ENCODE peak calls at places on chromosome 10, in four cellular contexts. One of them, this sample, is unnamed.

GRCh38 chr10:126201603-126202002 is 186.7 kb downstream of the ADAM12 start:
- DNase-seq in gastrocnemius medialis: no peak
- DNase-seq in right lobe of liver: no peak
- DNase-seq in transverse colon: no peak
- DNase-seq in this sample: no peak

GRCh38 chr10:102007802-102008201 is 48.2 kb downstream of the ARMH3 start:
- DNase-seq in gastrocnemius medialis: no peak
- DNase-seq in right lobe of liver: no peak
- DNase-seq in transverse colon: no peak
- DNase-seq in this sample: no peak

GRCh38 chr10:124074471-124075109 is 18.8 kb downstream of the CHST15 start:
- DNase-seq in gastrocnemius medialis: no peak
- DNase-seq in right lobe of liver: no peak
- DNase-seq in transverse colon: peak
- DNase-seq in this sample: no peak

GRCh38 chr10:117096559-117097201 is 41.4 kb downstream of the VAX1 start:
- DNase-seq in gastrocnemius medialis: no peak
- DNase-seq in right lobe of liver: no peak
- DNase-seq in transverse colon: no peak
- DNase-seq in this sample: no peak

GRCh38 chr10:132387723-132388210 is 9.2 kb upstream of the PWWP2B start:
- DNase-seq in gastrocnemius medialis: peak
- DNase-seq in right lobe of liver: peak
- DNase-seq in transverse colon: peak
- DNase-seq in this sample: peak

GRCh38 chr10:773562-774161 is 84.2 kb upstream of the DIP2C start:
- DNase-seq in gastrocnemius medialis: no peak
- DNase-seq in right lobe of liver: peak
- DNase-seq in transverse colon: no peak
- DNase-seq in this sample: no peak

GRCh38 chr10:32041290-32042028 is 14.8 kb downstream of the KIF5B start:
- DNase-seq in gastrocnemius medialis: no peak
- DNase-seq in right lobe of liver: no peak
- DNase-seq in transverse colon: no peak
- DNase-seq in this sample: no peak

GRCh38 chr10:19817251-19818046 is 1.2 kb downstream of the PLXDC2 start:
- DNase-seq in gastrocnemius medialis: peak
- DNase-seq in right lobe of liver: no peak
- DNase-seq in transverse colon: peak
- DNase-seq in this sample: no peak

GRCh38 chr10:129690248-129691070 is 223.4 kb downstream of the MGMT start:
- DNase-seq in gastrocnemius medialis: no peak
- DNase-seq in right lobe of liver: no peak
- DNase-seq in transverse colon: no peak
- DNase-seq in this sample: no peak

GRCh38 chr10:94219829-94220228 is 142.9 kb downstream of the NOC3L start:
- DNase-seq in gastrocnemius medialis: no peak
- DNase-seq in right lobe of liver: no peak
- DNase-seq in transverse colon: no peak
- DNase-seq in this sample: peak

GRCh38 chr10:16652154-16652553 is 130.5 kb upstream of the C1QL3 start:
- DNase-seq in gastrocnemius medialis: no peak
- DNase-seq in right lobe of liver: no peak
- DNase-seq in transverse colon: no peak
- DNase-seq in this sample: no peak

GRCh38 chr10:43926875-43927406 is 278.3 kb upstream of the ZNF32 start:
- DNase-seq in gastrocnemius medialis: no peak
- DNase-seq in right lobe of liver: no peak
- DNase-seq in transverse colon: no peak
- DNase-seq in this sample: peak

GRCh38 chr10:63930584-63930983 is 409.4 kb downstream of the REEP3 start:
- DNase-seq in gastrocnemius medialis: no peak
- DNase-seq in right lobe of liver: no peak
- DNase-seq in transverse colon: no peak
- DNase-seq in this sample: no peak

GRCh38 chr10:6494934-6495592 is 85.0 kb downstream of the PRKCQ start:
- DNase-seq in gastrocnemius medialis: no peak
- DNase-seq in right lobe of liver: no peak
- DNase-seq in transverse colon: no peak
- DNase-seq in this sample: no peak

DNA sequence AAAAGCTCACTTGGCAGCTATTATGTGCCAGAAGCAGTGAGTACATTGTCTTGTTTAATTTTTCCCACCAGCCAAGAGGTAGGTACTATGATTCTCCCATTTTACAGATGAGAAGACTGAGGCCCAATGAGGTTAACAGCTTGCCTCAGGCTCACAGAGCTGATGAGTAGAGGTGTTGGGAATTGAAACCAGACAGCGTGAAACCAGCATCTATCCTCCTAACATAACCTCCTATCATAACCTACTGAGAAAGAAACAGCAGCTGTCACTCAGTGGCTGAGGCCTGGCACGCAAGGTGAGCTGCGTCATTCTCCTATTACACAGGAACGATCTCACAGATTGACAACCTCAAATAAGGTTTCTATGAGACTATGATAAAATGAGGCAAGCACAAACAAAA is 6.2 kb downstream of the PYROXD2 start:
- DNase-seq in gastrocnemius medialis: no peak
- DNase-seq in right lobe of liver: no peak
- DNase-seq in transverse colon: no peak
- DNase-seq in this sample: no peak
- TF ChIP-seq CTCF in gastrocnemius medialis: no peak
- TF ChIP-seq CTCF in right lobe of liver: no peak
- TF ChIP-seq CTCF in transverse colon: no peak
- TF ChIP-seq CTCF in this sample: no peak

DNA sequence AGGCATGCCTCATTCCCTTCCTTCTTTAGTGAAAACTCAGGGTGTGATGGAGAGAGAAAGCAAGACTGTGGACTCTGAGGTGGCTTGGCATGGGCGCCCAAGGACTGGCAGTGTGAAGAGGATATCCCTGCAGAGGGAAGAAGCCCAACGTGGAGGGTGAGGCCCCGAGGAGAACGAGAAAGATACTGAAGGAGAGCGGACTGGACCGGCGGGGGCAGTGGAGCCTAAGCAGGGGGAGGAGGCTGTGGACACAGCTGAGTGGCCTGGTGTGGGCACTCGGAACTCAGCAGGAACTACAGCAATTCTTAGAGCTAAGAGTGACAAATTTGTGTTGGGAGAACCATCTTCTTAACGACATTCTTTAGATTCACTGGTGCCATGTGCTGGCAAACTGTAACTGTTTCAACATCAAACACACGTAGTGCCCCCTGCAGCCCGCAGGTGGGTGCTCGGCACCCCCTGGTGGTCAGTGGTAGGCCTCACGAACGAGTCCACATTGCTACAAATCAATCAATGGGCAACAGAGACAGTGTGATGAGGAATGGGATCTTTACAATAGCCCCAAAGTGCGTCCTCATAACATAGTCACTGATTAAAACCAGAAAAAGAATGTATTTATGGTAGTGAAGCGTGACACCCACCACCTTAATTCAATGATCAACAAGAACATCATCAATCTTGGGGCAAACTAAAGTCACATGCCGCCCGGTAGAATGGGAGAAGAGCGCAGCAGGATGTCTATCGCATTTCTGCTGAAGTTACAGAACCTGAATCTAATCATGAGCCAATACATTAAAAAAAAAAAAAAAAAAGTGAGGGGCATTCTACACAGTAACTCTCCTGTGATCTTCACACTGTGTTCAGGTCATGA is 2.0 kb upstream of the SFTPA1 start:
- DNase-seq in gastrocnemius medialis: no peak
- DNase-seq in right lobe of liver: no peak
- DNase-seq in transverse colon: peak
- DNase-seq in this sample: no peak
- H3K27ac ChIP-seq in gastrocnemius medialis: no peak
- H3K27ac ChIP-seq in right lobe of liver: no peak
- H3K27ac ChIP-seq in transverse colon: no peak
- H3K27ac ChIP-seq in this sample: no peak

GRCh38 chr10:50510517-50511473 is 113.0 kb downstream of the SGMS1 start:
- DNase-seq in gastrocnemius medialis: no peak
- DNase-seq in right lobe of liver: no peak
- DNase-seq in transverse colon: no peak
- DNase-seq in this sample: no peak
- H3K4me3 ChIP-seq in gastrocnemius medialis: no peak
- H3K4me3 ChIP-seq in right lobe of liver: no peak
- H3K4me3 ChIP-seq in transverse colon: no peak
- H3K4me3 ChIP-seq in this sample: no peak

DNA sequence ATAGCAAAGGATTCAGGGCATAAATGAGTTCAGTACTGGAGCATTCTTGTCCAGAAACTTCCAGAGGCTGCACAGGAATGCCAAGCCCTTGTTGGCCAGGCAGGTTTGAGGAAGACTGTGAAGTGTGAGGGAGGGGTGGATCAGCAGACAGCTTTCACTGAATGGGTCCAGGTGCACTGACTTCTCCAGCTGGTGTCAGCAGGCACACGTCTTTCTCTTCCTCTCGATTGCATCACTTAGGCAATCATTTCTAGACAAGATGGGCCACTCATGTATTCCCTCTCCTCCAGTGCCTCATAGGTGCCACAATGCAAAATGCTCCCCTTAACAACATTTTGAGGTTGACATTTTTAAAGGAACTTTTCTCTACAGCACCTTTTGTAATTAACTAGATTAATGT is 15.6 kb upstream of the PLEKHS1 start:
- DNase-seq in gastrocnemius medialis: no peak
- DNase-seq in right lobe of liver: no peak
- DNase-seq in transverse colon: no peak
- DNase-seq in this sample: no peak
- TF ChIP-seq CTCF in gastrocnemius medialis: no peak
- TF ChIP-seq CTCF in right lobe of liver: peak
- TF ChIP-seq CTCF in transverse colon: peak
- TF ChIP-seq CTCF in this sample: no peak

DNA sequence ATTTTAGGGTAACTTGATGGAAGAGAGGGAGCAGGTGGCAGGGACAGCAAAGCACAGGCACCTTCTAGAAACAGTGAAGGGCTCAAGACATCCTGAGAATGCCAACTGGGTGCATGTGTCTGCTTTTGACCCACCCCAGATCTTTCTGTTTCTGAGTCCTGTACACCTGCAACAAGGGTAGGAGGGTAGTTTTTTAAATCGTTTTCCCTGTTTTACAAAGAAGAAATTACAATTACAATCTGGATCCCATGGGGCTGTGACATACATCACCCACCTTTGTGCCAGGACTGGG is 19.7 kb downstream of the KLF6 start:
- DNase-seq in gastrocnemius medialis: no peak
- DNase-seq in right lobe of liver: no peak
- DNase-seq in transverse colon: no peak
- DNase-seq in this sample: no peak
- H3K27ac ChIP-seq in gastrocnemius medialis: no peak
- H3K27ac ChIP-seq in right lobe of liver: no peak
- H3K27ac ChIP-seq in transverse colon: no peak
- H3K27ac ChIP-seq in this sample: no peak

GRCh38 chr10:73166972-73167371 is 836 bp downstream of the ECD start:
- DNase-seq in gastrocnemius medialis: no peak
- DNase-seq in right lobe of liver: no peak
- DNase-seq in transverse colon: no peak
- DNase-seq in this sample: no peak
- H3K4me3 ChIP-seq in gastrocnemius medialis: peak
- H3K4me3 ChIP-seq in right lobe of liver: peak
- H3K4me3 ChIP-seq in transverse colon: no peak
- H3K4me3 ChIP-seq in this sample: no peak

GRCh38 chr10:46022978-46023702 is 7.3 kb downstream of the NCOA4 start:
- DNase-seq in gastrocnemius medialis: peak
- DNase-seq in right lobe of liver: peak
- DNase-seq in transverse colon: peak
- DNase-seq in this sample: peak
- TF ChIP-seq CTCF in gastrocnemius medialis: peak
- TF ChIP-seq CTCF in right lobe of liver: peak
- TF ChIP-seq CTCF in transverse colon: no peak
- TF ChIP-seq CTCF in this sample: no peak

DNA sequence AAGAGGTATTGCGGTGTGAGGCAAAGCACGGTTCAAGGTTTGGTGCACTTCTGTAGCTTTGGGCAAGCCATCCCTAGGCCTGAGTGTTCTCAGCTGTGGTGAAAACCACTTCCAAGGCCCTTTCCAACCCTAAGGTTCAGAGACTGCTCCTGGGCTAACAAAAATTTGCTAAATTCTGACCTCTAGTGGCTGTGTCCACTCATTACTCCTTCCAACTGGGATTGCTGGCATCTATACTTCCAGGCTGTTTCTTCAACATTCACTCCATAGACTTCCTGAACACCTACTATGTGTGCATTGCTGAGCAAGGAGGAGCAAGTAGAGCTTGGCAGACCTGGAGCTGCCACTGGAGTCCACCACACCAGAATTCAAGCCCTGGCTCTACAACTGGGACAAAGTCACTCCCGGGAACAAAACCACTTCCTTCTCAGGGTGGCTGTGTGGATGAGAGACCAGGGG is 29.3 kb upstream of the SH3PXD2A start:
- DNase-seq in gastrocnemius medialis: no peak
- DNase-seq in right lobe of liver: no peak
- DNase-seq in transverse colon: peak
- DNase-seq in this sample: peak
- H3K27ac ChIP-seq in gastrocnemius medialis: no peak
- H3K27ac ChIP-seq in right lobe of liver: no peak
- H3K27ac ChIP-seq in transverse colon: no peak
- H3K27ac ChIP-seq in this sample: no peak